ENCODE peak calls at places on chromosomes 4 and X, in four cellular contexts. Q, C, V and J are unnamed samples.

GRCh38 chrX:68833855-68834331 is 5.1 kb downstream of the EFNB1 start:
- DNase-seq in Q (no peak), C (peak), V (no peak), J (peak)

GRCh38 chr4:125796138-125796537 is 481.4 kb downstream of the FAT4 start:
- DNase-seq in Q (no peak), C (no peak), V (no peak), J (no peak)

GRCh38 chr4:4344915-4345527 is 41.9 kb upstream of the NSG1 start:
- DNase-seq in Q (no peak), C (no peak), V (no peak), J (no peak)

GRCh38 chrX:2699959-2700358 is 8.9 kb downstream of the CD99 start:
- DNase-seq in Q (no peak), C (no peak), V (no peak), J (no peak)

GRCh38 chrX:12770440-12770839 is 20.8 kb upstream of the PRPS2 start:
- DNase-seq in Q (no peak), C (peak), V (no peak), J (peak)

GRCh38 chrX:100872161-100872560 is 2.0 kb downstream of the NOX1 start:
- DNase-seq in Q (no peak), C (no peak), V (no peak), J (no peak)

GRCh38 chr4:95048296-95048695 is 290.5 kb downstream of the BMPR1B start:
- DNase-seq in Q (no peak), C (no peak), V (no peak), J (no peak)

GRCh38 chr4:124713213-124713592 is 671 bp upstream of the ANKRD50 start:
- DNase-seq in Q (peak), C (peak), V (peak), J (peak)

GRCh38 chr4:100494166-100494565 is 23.7 kb downstream of the EMCN start:
- DNase-seq in Q (no peak), C (no peak), V (no peak), J (no peak)